ENCODE peak calls at places on chromosomes 6 and 20, in nine cellular contexts. One of them, this sample, is unnamed.
A peak's percentile ranks its signal among the peaks of the same experiment; 100 is the strongest.

GRCh38 chr6:153553627-153554026 is 422.5 kb upstream of the RGS17 start:
- DNase-seq in GM23338: peak; percentile 89
- DNase-seq in testis: peak; percentile 32
- DNase-seq in adipocyte: peak; percentile 1
- DNase-seq in ovary: no peak
- DNase-seq in esophagus muscularis mucosa: no peak
- DNase-seq in right atrium auricular region: no peak
- DNase-seq in cardiac muscle cell: peak; percentile 45
- DNase-seq in CD8-positive, alpha-beta T cell: no peak
- DNase-seq in this sample: no peak

GRCh38 chr6:118985123-118985830 is 50.3 kb upstream of the MCM9 start:
- DNase-seq in right atrium auricular region: no peak
- DNase-seq in GM23338: no peak
- DNase-seq in testis: no peak
- DNase-seq in CD8-positive, alpha-beta T cell: no peak
- DNase-seq in adipocyte: no peak
- DNase-seq in cardiac muscle cell: no peak
- DNase-seq in esophagus muscularis mucosa: no peak
- DNase-seq in ovary: no peak
- DNase-seq in this sample: no peak

GRCh38 chr20:1933465-1933870 is 38.3 kb downstream of the SIRPA start:
- DNase-seq in GM23338: no peak
- DNase-seq in cardiac muscle cell: peak; percentile 81
- DNase-seq in esophagus muscularis mucosa: no peak
- DNase-seq in adipocyte: peak; percentile 24
- DNase-seq in right atrium auricular region: peak; percentile 87
- DNase-seq in CD8-positive, alpha-beta T cell: no peak
- DNase-seq in testis: no peak
- DNase-seq in ovary: peak; percentile 69
- DNase-seq in this sample: no peak

GRCh38 chr6:47307362-47308222 is 2.1 kb downstream of the TNFRSF21 start:
- DNase-seq in ovary: no peak
- DNase-seq in GM23338: no peak
- DNase-seq in cardiac muscle cell: no peak
- DNase-seq in CD8-positive, alpha-beta T cell: no peak
- DNase-seq in right atrium auricular region: no peak
- DNase-seq in esophagus muscularis mucosa: peak; percentile 60
- DNase-seq in testis: no peak
- DNase-seq in adipocyte: no peak
- DNase-seq in this sample: no peak

GRCh38 chr6:111842271-111842822 is 30.9 kb downstream of the FYN start:
- DNase-seq in adipocyte: no peak
- DNase-seq in right atrium auricular region: no peak
- DNase-seq in cardiac muscle cell: no peak
- DNase-seq in ovary: no peak
- DNase-seq in CD8-positive, alpha-beta T cell: no peak
- DNase-seq in esophagus muscularis mucosa: peak; percentile 81
- DNase-seq in GM23338: no peak
- DNase-seq in testis: no peak
- DNase-seq in this sample: no peak

GRCh38 chr20:38895098-38895949 is 30.9 kb upstream of the FAM83D start:
- DNase-seq in testis: no peak
- DNase-seq in CD8-positive, alpha-beta T cell: no peak
- DNase-seq in ovary: no peak
- DNase-seq in esophagus muscularis mucosa: no peak
- DNase-seq in adipocyte: no peak
- DNase-seq in cardiac muscle cell: no peak
- DNase-seq in right atrium auricular region: no peak
- DNase-seq in GM23338: no peak
- DNase-seq in this sample: no peak

GRCh38 chr6:88165877-88166492 is at the start of gene CNR1:
- DNase-seq in ovary: no peak
- DNase-seq in testis: peak; percentile 49
- DNase-seq in right atrium auricular region: no peak
- DNase-seq in adipocyte: peak; percentile 57
- DNase-seq in esophagus muscularis mucosa: no peak
- DNase-seq in CD8-positive, alpha-beta T cell: no peak
- DNase-seq in GM23338: peak; percentile 75
- DNase-seq in cardiac muscle cell: peak; percentile 68
- DNase-seq in this sample: no peak

GRCh38 chr6:29589423-29590048 is 4.6 kb downstream of the OR2H2 start:
- DNase-seq in esophagus muscularis mucosa: no peak
- DNase-seq in CD8-positive, alpha-beta T cell: peak; percentile 52
- DNase-seq in right atrium auricular region: peak; percentile 64
- DNase-seq in cardiac muscle cell: peak; percentile 60
- DNase-seq in adipocyte: peak; percentile 75
- DNase-seq in ovary: no peak
- DNase-seq in testis: peak; percentile 58
- DNase-seq in GM23338: peak; percentile 78
- DNase-seq in this sample: no peak

GRCh38 chr6:147905721-147906120 is 397.2 kb downstream of the SAMD5 start:
- DNase-seq in CD8-positive, alpha-beta T cell: no peak
- DNase-seq in cardiac muscle cell: no peak
- DNase-seq in adipocyte: peak; percentile 27
- DNase-seq in right atrium auricular region: no peak
- DNase-seq in ovary: no peak
- DNase-seq in GM23338: no peak
- DNase-seq in testis: no peak
- DNase-seq in esophagus muscularis mucosa: no peak
- DNase-seq in this sample: no peak

GRCh38 chr20:40668449-40669228 is 20.4 kb downstream of the MAFB start:
- DNase-seq in CD8-positive, alpha-beta T cell: no peak
- DNase-seq in cardiac muscle cell: no peak
- DNase-seq in right atrium auricular region: no peak
- DNase-seq in esophagus muscularis mucosa: no peak
- DNase-seq in testis: no peak
- DNase-seq in adipocyte: no peak
- DNase-seq in GM23338: no peak
- DNase-seq in ovary: no peak
- DNase-seq in this sample: no peak

GRCh38 chr6:583116-583515 is 73.8 kb downstream of the HUS1B start:
- DNase-seq in GM23338: no peak
- DNase-seq in esophagus muscularis mucosa: no peak
- DNase-seq in ovary: no peak
- DNase-seq in cardiac muscle cell: no peak
- DNase-seq in adipocyte: peak; percentile 8
- DNase-seq in testis: no peak
- DNase-seq in CD8-positive, alpha-beta T cell: no peak
- DNase-seq in right atrium auricular region: no peak
- DNase-seq in this sample: no peak

DNA sequence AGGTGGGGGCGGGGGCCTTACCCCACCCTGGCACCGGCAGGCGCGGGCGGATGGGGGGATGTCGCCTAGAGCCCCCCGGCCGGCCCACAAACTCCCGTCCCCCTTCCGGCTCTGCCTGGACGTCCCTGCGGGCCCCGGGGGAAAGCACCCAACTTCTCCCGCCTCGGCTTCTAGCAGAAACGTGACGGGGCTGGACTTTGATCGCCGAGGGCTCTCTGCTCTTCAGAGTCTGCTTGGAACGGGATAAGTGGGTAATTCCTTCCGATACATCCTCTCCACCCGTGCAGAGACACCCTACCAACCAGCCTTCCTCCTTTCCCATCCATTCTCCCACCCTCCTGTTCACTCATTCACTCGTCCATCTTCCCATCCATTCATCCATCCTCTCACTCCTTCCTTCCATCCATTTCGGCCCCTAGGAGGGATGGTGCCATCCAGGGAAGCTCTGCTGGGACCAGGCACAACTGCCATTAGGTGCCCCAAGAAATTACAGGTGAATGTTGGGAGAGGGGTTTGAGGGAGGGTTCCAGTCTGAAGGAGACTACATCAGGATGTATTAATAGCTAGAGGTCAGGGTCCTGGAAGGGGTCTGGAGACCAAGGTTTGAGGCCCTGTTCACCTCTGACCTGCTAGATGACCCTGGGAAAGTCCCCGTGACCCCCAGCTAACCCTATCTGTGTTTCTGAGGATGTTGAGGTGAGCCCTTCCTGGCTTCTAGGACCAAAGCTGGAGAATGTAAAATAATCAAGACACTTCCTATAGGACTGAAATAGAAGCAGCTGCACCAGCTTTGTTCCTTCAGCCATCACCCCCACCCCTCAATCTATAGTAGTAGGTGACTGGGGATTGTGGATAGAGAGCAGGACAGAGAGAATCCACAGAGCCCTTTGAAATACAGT is 518 bp downstream of the TTLL9 start:
- DNase-seq in CD8-positive, alpha-beta T cell: no peak
- DNase-seq in esophagus muscularis mucosa: no peak
- DNase-seq in testis: no peak
- DNase-seq in GM23338: peak; percentile 53
- DNase-seq in ovary: peak; percentile 37
- DNase-seq in right atrium auricular region: no peak
- DNase-seq in adipocyte: no peak
- DNase-seq in cardiac muscle cell: no peak
- DNase-seq in this sample: peak; percentile 93
- H3K4me3 ChIP-seq in CD8-positive, alpha-beta T cell: peak overlapping the region; percentile 44
- H3K4me3 ChIP-seq in esophagus muscularis mucosa: peak overlapping the region; percentile 80
- H3K4me3 ChIP-seq in testis: peak overlapping the region; percentile 81
- H3K4me3 ChIP-seq in GM23338: peak overlapping the region; percentile 95
- H3K4me3 ChIP-seq in ovary: peak overlapping the region; percentile 46
- H3K4me3 ChIP-seq in right atrium auricular region: peak overlapping the region; percentile 68
- H3K4me3 ChIP-seq in adipocyte: peak overlapping the region; percentile 78
- H3K4me3 ChIP-seq in cardiac muscle cell: peak overlapping the region; percentile 65
- H3K4me3 ChIP-seq in this sample: peak overlapping the region; percentile 52

DNA sequence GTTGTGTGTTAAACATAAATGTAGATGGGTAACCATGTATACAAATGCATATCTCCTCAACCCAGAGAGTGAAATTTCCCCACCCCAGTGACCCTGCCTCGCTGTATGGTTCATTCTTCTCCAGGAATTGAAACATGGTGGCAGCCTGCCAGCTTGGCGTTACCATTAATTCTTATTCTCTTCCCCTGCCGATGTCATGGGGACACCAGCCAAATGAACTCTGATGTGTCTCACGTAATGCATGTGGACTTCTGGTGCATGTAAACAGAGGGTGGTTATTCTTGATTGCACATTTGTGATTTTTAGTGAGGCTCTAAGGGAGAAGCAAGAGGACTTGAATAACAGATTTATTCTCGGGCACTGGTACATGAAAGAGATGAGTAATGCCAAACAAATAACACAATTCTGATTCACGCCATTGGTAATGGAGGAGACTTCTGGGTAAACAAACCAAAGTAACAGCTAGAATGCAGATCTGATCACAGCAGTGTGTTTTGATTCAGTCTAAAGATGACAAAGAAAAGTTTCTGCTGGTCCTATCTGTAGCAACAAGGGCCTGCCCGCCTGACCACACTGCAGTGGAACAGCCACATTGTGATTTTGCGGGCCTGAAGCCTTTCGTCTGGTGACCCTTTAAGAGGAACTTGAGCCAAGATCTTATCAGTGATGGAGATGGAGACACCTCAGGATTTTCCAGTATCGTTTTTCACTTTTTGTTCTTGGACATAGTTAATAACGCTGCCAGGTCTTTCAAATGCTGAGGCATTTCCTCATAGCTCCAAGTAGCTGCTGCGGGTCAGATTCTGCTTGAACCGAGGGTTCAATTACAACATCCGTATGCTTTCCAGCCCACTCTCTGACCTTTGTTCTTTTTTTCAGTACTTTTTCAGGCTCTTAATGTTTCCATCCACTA is 171.8 kb upstream of the AKAP12 start:
- DNase-seq in adipocyte: peak; percentile 93
- DNase-seq in esophagus muscularis mucosa: peak; percentile 91
- DNase-seq in testis: no peak
- DNase-seq in cardiac muscle cell: no peak
- DNase-seq in GM23338: no peak
- DNase-seq in CD8-positive, alpha-beta T cell: no peak
- DNase-seq in ovary: peak; percentile 76
- DNase-seq in right atrium auricular region: peak; percentile 79
- DNase-seq in this sample: peak; percentile 67
- H3K4me1 ChIP-seq in adipocyte: peaks cover 62% of the 10 kb centered on the region
- H3K4me1 ChIP-seq in esophagus muscularis mucosa: peaks cover 63% of the 10 kb centered on the region
- H3K4me1 ChIP-seq in testis: peaks cover 26% of the 10 kb centered on the region
- H3K4me1 ChIP-seq in cardiac muscle cell: peaks cover 27% of the 10 kb centered on the region
- H3K4me1 ChIP-seq in GM23338: no peaks in the 10 kb centered on the region
- H3K4me1 ChIP-seq in CD8-positive, alpha-beta T cell: no peaks in the 10 kb centered on the region
- H3K4me1 ChIP-seq in ovary: peaks cover 19% of the 10 kb centered on the region
- H3K4me1 ChIP-seq in right atrium auricular region: no peaks in the 10 kb centered on the region
- H3K4me1 ChIP-seq in this sample: peaks cover 31% of the 10 kb centered on the region

GRCh38 chr20:35772563-35773058 is 796 bp downstream of the PHF20 start:
- DNase-seq in right atrium auricular region: no peak
- DNase-seq in GM23338: peak; percentile 16
- DNase-seq in testis: no peak
- DNase-seq in ovary: no peak
- DNase-seq in adipocyte: peak; percentile 30
- DNase-seq in cardiac muscle cell: no peak
- DNase-seq in CD8-positive, alpha-beta T cell: no peak
- DNase-seq in esophagus muscularis mucosa: no peak
- DNase-seq in this sample: no peak

GRCh38 chr20:35771367-35771688 is 487 bp upstream of the PHF20 start:
- DNase-seq in CD8-positive, alpha-beta T cell: no peak
- DNase-seq in adipocyte: no peak
- DNase-seq in GM23338: peak; percentile 16
- DNase-seq in ovary: no peak
- DNase-seq in esophagus muscularis mucosa: no peak
- DNase-seq in cardiac muscle cell: no peak
- DNase-seq in testis: no peak
- DNase-seq in right atrium auricular region: no peak
- DNase-seq in this sample: no peak

GRCh38 chr20:35773154-35773751 is 1.4 kb downstream of the PHF20 start:
- DNase-seq in GM23338: peak; percentile 23
- DNase-seq in adipocyte: peak; percentile 25
- DNase-seq in ovary: peak; percentile 31
- DNase-seq in CD8-positive, alpha-beta T cell: peak; percentile 44
- DNase-seq in esophagus muscularis mucosa: no peak
- DNase-seq in testis: peak; percentile 32
- DNase-seq in right atrium auricular region: peak; percentile 63
- DNase-seq in cardiac muscle cell: no peak
- DNase-seq in this sample: no peak

GRCh38 chr20:35771689-35772562 is at the start of gene PHF20:
- DNase-seq in testis: peak; percentile 99
- DNase-seq in ovary: peak; percentile 100
- DNase-seq in right atrium auricular region: peak; percentile 99
- DNase-seq in esophagus muscularis mucosa: peak; percentile 100
- DNase-seq in cardiac muscle cell: peak; percentile 96
- DNase-seq in GM23338: peak; percentile 98
- DNase-seq in CD8-positive, alpha-beta T cell: peak; percentile 100
- DNase-seq in adipocyte: peak; percentile 99
- DNase-seq in this sample: peak; percentile 99

GRCh38 chr20:35776513-35777101 is 4.8 kb downstream of the PHF20 start:
- DNase-seq in GM23338: no peak
- DNase-seq in cardiac muscle cell: no peak
- DNase-seq in esophagus muscularis mucosa: no peak
- DNase-seq in right atrium auricular region: peak; percentile 79
- DNase-seq in testis: peak; percentile 87
- DNase-seq in ovary: peak; percentile 64
- DNase-seq in adipocyte: peak; percentile 61
- DNase-seq in CD8-positive, alpha-beta T cell: no peak
- DNase-seq in this sample: no peak
- H3K4me3 ChIP-seq in GM23338: no peak overlapping the region
- H3K4me3 ChIP-seq in cardiac muscle cell: no peak overlapping the region
- H3K4me3 ChIP-seq in esophagus muscularis mucosa: no peak overlapping the region
- H3K4me3 ChIP-seq in right atrium auricular region: no peak overlapping the region
- H3K4me3 ChIP-seq in testis: no peak overlapping the region
- H3K4me3 ChIP-seq in ovary: no peak overlapping the region
- H3K4me3 ChIP-seq in adipocyte: no peak overlapping the region
- H3K4me3 ChIP-seq in CD8-positive, alpha-beta T cell: no peak overlapping the region
- H3K4me3 ChIP-seq in this sample: no peak overlapping the region

GRCh38 chr20:23143098-23143497 is 57.0 kb upstream of the CD93 start:
- DNase-seq in ovary: peak; percentile 56
- DNase-seq in CD8-positive, alpha-beta T cell: no peak
- DNase-seq in adipocyte: peak; percentile 89
- DNase-seq in cardiac muscle cell: peak; percentile 37
- DNase-seq in esophagus muscularis mucosa: no peak
- DNase-seq in GM23338: no peak
- DNase-seq in right atrium auricular region: peak; percentile 91
- DNase-seq in testis: peak; percentile 65
- DNase-seq in this sample: no peak
- H3K4me1 ChIP-seq in ovary: peaks cover 15% of the 10 kb centered on the region
- H3K4me1 ChIP-seq in CD8-positive, alpha-beta T cell: no peaks in the 10 kb centered on the region
- H3K4me1 ChIP-seq in adipocyte: peaks cover 61% of the 10 kb centered on the region
- H3K4me1 ChIP-seq in cardiac muscle cell: peaks cover 6% of the 10 kb centered on the region
- H3K4me1 ChIP-seq in esophagus muscularis mucosa: peaks cover 18% of the 10 kb centered on the region
- H3K4me1 ChIP-seq in GM23338: no peaks in the 10 kb centered on the region
- H3K4me1 ChIP-seq in right atrium auricular region: no peaks in the 10 kb centered on the region
- H3K4me1 ChIP-seq in testis: peaks cover 25% of the 10 kb centered on the region
- H3K4me1 ChIP-seq in this sample: peaks cover 50% of the 10 kb centered on the region